ENCODE peak calls at places on chromosomes 4 and X, in seven cellular contexts. W is cardiac muscle cell, C is body of pancreas, M is AG09319, E is brain microvascular endothelial cell, U is heart right ventricle, O is astrocyte of the spinal cord. S is an unnamed sample.

GRCh38 chrX:27915617-27916016 is 65.6 kb downstream of the DCAF8L1 start:
- DNase-seq in W (no peak), C (no peak), M (no peak), E (peak; percentile 16), U (no peak), O (no peak), S (no peak)

GRCh38 chrX:38861489-38861888 is 60.2 kb downstream of the MID1IP1 start:
- DNase-seq in W (no peak), C (no peak), M (no peak), E (no peak), U (no peak), O (no peak), S (no peak)

GRCh38 chr4:67520141-67520540 is 25.2 kb downstream of the CENPC start:
- DNase-seq in W (no peak), C (no peak), M (no peak), E (no peak), U (no peak), O (no peak), S (no peak)

GRCh38 chr4:153530284-153530995 is 64.3 kb downstream of the TMEM131L start:
- DNase-seq in W (no peak), C (no peak), M (no peak), E (no peak), U (no peak), O (no peak), S (no peak)

GRCh38 chrX:14504960-14505538 is 24.3 kb upstream of the GLRA2 start:
- DNase-seq in W (no peak), C (no peak), M (no peak), E (no peak), U (no peak), O (no peak), S (no peak)

GRCh38 chr4:56434599-56435000 is 815 bp downstream of the PPAT start:
- DNase-seq in W (peak; percentile 82), C (peak; percentile 61), M (no peak), E (peak; percentile 66), U (no peak), O (peak; percentile 68), S (no peak)

GRCh38 chrX:50721771-50722521 is 92.0 kb downstream of the SHROOM4 start:
- DNase-seq in W (no peak), C (no peak), M (no peak), E (no peak), U (no peak), O (no peak), S (no peak)

GRCh38 chrX:38335382-38335781 is 8.1 kb upstream of the RPGR start:
- DNase-seq in W (no peak), C (no peak), M (no peak), E (no peak), U (no peak), O (no peak), S (no peak)

GRCh38 chr4:966266-967112 is 6.9 kb downstream of the DGKQ start:
- DNase-seq in W (no peak), C (no peak), M (no peak), E (no peak), U (peak; percentile 10), O (no peak), S (no peak)

GRCh38 chrX:56289449-56289848 is 57.3 kb downstream of the KLF8 start:
- DNase-seq in W (no peak), C (no peak), M (no peak), E (no peak), U (no peak), O (no peak), S (no peak)

GRCh38 chr4:26412381-26413372 is 77.6 kb downstream of the CCKAR start:
- DNase-seq in W (no peak), C (peak; percentile 81), M (no peak), E (no peak), U (peak; percentile 38), O (peak; percentile 33), S (no peak)

GRCh38 chr4:2361366-2362285 is 56.8 kb downstream of the ZFYVE28 start:
- DNase-seq in W (no peak), C (no peak), M (no peak), E (no peak), U (no peak), O (no peak), S (no peak)

GRCh38 chr4:15945516-15945915 is 7.0 kb upstream of the FGFBP1 start:
- DNase-seq in W (no peak), C (no peak), M (no peak), E (no peak), U (no peak), O (no peak), S (no peak)

GRCh38 chrX:108699368-108699767 is 37.0 kb downstream of the IRS4 start:
- DNase-seq in W (peak; percentile 39), C (no peak), M (no peak), E (peak; percentile 16), U (no peak), O (peak; percentile 36), S (no peak)

DNA sequence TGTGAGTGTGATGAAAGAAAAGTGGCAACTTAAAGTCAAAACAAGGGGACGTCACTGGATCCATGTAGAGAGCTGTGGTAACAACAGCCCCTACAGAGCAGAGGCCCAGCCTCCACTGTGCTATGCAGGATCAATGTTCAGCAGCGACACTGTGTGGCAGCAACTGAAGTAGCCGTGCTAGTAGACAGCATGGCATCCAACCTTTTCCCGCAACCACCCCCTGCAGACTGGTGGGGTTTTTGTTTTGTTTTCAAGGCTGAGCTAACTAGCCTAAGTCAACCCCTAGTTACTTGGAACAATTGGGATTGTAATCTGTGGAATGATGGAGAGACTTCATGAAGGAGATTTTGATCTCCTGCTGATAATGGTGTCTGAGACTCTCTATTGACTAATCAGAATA is 44.4 kb upstream of the PPARGC1A start:
- DNase-seq in W (no peak), C (no peak), M (no peak), E (no peak), U (no peak), O (no peak), S (no peak)
- TF ChIP-seq CTCF in W (no peak), C (no peak), M (no peak), E (peak; percentile 31), U (no peak), O (no peak), S (no peak)

GRCh38 chrX:4268676-4269075 is 555.2 kb upstream of the PRKX start:
- DNase-seq in W (no peak), C (no peak), M (no peak), E (no peak), U (no peak), O (no peak), S (no peak)

GRCh38 chrX:4265036-4265435 is 551.6 kb upstream of the PRKX start:
- DNase-seq in W (no peak), C (no peak), M (no peak), E (no peak), U (no peak), O (no peak), S (no peak)

GRCh38 chrX:4263005-4263404 is 549.6 kb upstream of the PRKX start:
- DNase-seq in W (peak; percentile 13), C (no peak), M (no peak), E (no peak), U (no peak), O (no peak), S (no peak)
- TF ChIP-seq CTCF in W (no peak), C (no peak), M (no peak), E (no peak), U (no peak), O (no peak), S (peak; percentile 60)

DNA sequence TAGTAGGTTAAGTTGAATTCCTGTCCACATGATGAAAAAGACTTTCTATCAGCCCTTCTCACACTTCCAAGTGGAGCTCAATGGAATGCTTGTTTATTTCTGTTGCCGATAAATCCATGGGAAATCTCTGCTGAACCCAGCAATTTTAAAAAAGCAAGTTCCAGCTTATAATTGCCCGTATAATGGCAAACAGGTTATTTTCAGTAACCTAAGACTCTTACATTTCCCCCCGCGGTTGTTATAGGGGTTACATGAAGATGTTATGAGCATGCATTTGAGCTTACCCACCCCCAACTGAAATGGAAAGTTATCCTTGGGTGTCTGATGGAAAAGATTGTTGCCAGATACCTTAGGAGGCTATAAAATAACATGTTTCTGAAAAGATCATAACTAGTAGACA is 136.2 kb downstream of the PALLD start:
- DNase-seq in W (no peak), C (no peak), M (no peak), E (no peak), U (no peak), O (peak; percentile 68), S (no peak)
- TF ChIP-seq CTCF in W (no peak), C (no peak), M (no peak), E (no peak), U (no peak), O (no peak), S (no peak)

GRCh38 chr4:115668396-115668795 is 555.0 kb upstream of the NDST4 start:
- DNase-seq in W (no peak), C (no peak), M (no peak), E (no peak), U (no peak), O (no peak), S (no peak)
- TF ChIP-seq CTCF in W (no peak), C (no peak), M (no peak), E (no peak), U (no peak), O (no peak), S (no peak)